ENCODE peak calls at places on chromosomes 2 and 18, in six cellular contexts. One of them, this sample, is unnamed.

GRCh38 chr2:144329472-144329871 is 190.4 kb downstream of the ZEB2 start:
- DNase-seq in stomach: no peak
- DNase-seq in foreskin fibroblast: no peak
- DNase-seq in fibroblast of lung: no peak
- DNase-seq in thyroid gland: no peak
- DNase-seq in A549: no peak
- DNase-seq in this sample: no peak

GRCh38 chr18:8608795-8609673 is at the start of gene RAB12:
- DNase-seq in fibroblast of lung: peak; percentile 86
- DNase-seq in stomach: peak; percentile 87
- DNase-seq in thyroid gland: peak; percentile 85
- DNase-seq in foreskin fibroblast: peak; percentile 85
- DNase-seq in A549: peak; percentile 44
- DNase-seq in this sample: peak; percentile 49

GRCh38 chr18:74446178-74446577 is 10.9 kb downstream of the DIPK1C start:
- DNase-seq in stomach: no peak
- DNase-seq in thyroid gland: no peak
- DNase-seq in A549: no peak
- DNase-seq in fibroblast of lung: no peak
- DNase-seq in foreskin fibroblast: no peak
- DNase-seq in this sample: no peak

GRCh38 chr2:226618875-226619605 is 180.6 kb downstream of the IRS1 start:
- DNase-seq in thyroid gland: no peak
- DNase-seq in stomach: no peak
- DNase-seq in A549: no peak
- DNase-seq in foreskin fibroblast: peak; percentile 53
- DNase-seq in fibroblast of lung: peak; percentile 63
- DNase-seq in this sample: no peak

GRCh38 chr2:9494096-9494495 is 19.7 kb downstream of the IAH1 start:
- DNase-seq in fibroblast of lung: no peak
- DNase-seq in thyroid gland: no peak
- DNase-seq in stomach: no peak
- DNase-seq in foreskin fibroblast: no peak
- DNase-seq in A549: no peak
- DNase-seq in this sample: no peak

GRCh38 chr2:107430596-107431266 is 396.0 kb upstream of the RGPD4 start:
- DNase-seq in fibroblast of lung: no peak
- DNase-seq in stomach: no peak
- DNase-seq in thyroid gland: no peak
- DNase-seq in A549: no peak
- DNase-seq in foreskin fibroblast: no peak
- DNase-seq in this sample: no peak

GRCh38 chr18:67783215-67783946 is 266.9 kb upstream of the DSEL start:
- DNase-seq in fibroblast of lung: peak; percentile 94
- DNase-seq in A549: no peak
- DNase-seq in thyroid gland: no peak
- DNase-seq in stomach: no peak
- DNase-seq in foreskin fibroblast: peak; percentile 87
- DNase-seq in this sample: no peak

GRCh38 chr2:44126106-44126797 is 42.4 kb upstream of the PPM1B start:
- DNase-seq in stomach: no peak
- DNase-seq in thyroid gland: no peak
- DNase-seq in A549: no peak
- DNase-seq in foreskin fibroblast: peak; percentile 42
- DNase-seq in fibroblast of lung: no peak
- DNase-seq in this sample: no peak

GRCh38 chr2:61795408-61795807 is 58.5 kb downstream of the FAM161A start:
- DNase-seq in stomach: no peak
- DNase-seq in thyroid gland: no peak
- DNase-seq in foreskin fibroblast: no peak
- DNase-seq in fibroblast of lung: no peak
- DNase-seq in A549: no peak
- DNase-seq in this sample: no peak

GRCh38 chr18:8948471-8949149 is 153.9 kb upstream of the NDUFV2 start:
- DNase-seq in fibroblast of lung: peak; percentile 97
- DNase-seq in stomach: no peak
- DNase-seq in A549: peak; percentile 57
- DNase-seq in thyroid gland: no peak
- DNase-seq in foreskin fibroblast: peak; percentile 89
- DNase-seq in this sample: peak; percentile 80

DNA sequence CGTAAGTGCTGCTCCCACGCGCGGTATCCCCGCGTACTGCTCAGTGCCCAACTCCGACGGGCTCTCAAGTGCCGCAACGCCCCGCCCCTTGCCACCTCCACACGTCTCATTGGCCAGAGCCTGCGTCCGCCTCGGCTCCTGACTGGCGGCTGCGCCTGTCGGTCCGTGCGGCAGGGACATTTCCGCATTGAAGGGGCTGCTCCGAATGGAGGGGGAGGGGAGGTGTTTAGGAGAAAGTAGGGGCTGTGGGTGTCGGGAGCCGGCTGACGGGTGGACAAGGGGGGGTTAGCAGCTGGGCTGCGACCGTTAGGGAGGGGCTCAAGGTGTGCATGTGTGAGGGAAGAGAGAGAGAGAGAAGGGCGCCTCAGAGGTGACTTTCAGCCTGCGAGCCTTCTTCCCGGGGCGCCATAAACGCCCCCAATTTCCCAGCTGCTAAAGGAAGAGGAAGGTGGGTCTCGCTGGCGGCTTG is 877 bp upstream of the UGP2 start:
- DNase-seq in fibroblast of lung: peak; percentile 98
- DNase-seq in thyroid gland: peak; percentile 100
- DNase-seq in stomach: peak; percentile 99
- DNase-seq in A549: peak; percentile 97
- DNase-seq in foreskin fibroblast: peak; percentile 98
- DNase-seq in this sample: peak; percentile 93
- TF ChIP-seq CTCF in fibroblast of lung: no peak
- TF ChIP-seq CTCF in thyroid gland: peak; percentile 11
- TF ChIP-seq CTCF in stomach: peak; percentile 11
- TF ChIP-seq CTCF in A549: no peak
- TF ChIP-seq CTCF in foreskin fibroblast: no peak
- TF ChIP-seq CTCF in this sample: no peak

GRCh38 chr2:170812716-170813585 is 3.7 kb upstream of the GAD1 start:
- DNase-seq in foreskin fibroblast: peak; percentile 73
- DNase-seq in stomach: no peak
- DNase-seq in A549: peak; percentile 53
- DNase-seq in thyroid gland: peak; percentile 36
- DNase-seq in fibroblast of lung: peak; percentile 67
- DNase-seq in this sample: peak; percentile 55
- H3K4me3 ChIP-seq in foreskin fibroblast: no peak overlapping the region
- H3K4me3 ChIP-seq in stomach: no peak overlapping the region
- H3K4me3 ChIP-seq in A549: no peak overlapping the region
- H3K4me3 ChIP-seq in thyroid gland: no peak overlapping the region
- H3K4me3 ChIP-seq in fibroblast of lung: no peak overlapping the region
- H3K4me3 ChIP-seq in this sample: no peak overlapping the region

GRCh38 chr2:38590053-38590452 is 12.7 kb downstream of the HNRNPLL start:
- DNase-seq in fibroblast of lung: no peak
- DNase-seq in A549: no peak
- DNase-seq in foreskin fibroblast: no peak
- DNase-seq in stomach: no peak
- DNase-seq in thyroid gland: no peak
- DNase-seq in this sample: no peak
- TF ChIP-seq CTCF in fibroblast of lung: peak; percentile 5
- TF ChIP-seq CTCF in A549: peak; percentile 20
- TF ChIP-seq CTCF in foreskin fibroblast: peak; percentile 17
- TF ChIP-seq CTCF in stomach: no peak
- TF ChIP-seq CTCF in thyroid gland: peak; percentile 3
- TF ChIP-seq CTCF in this sample: peak; percentile 36

DNA sequence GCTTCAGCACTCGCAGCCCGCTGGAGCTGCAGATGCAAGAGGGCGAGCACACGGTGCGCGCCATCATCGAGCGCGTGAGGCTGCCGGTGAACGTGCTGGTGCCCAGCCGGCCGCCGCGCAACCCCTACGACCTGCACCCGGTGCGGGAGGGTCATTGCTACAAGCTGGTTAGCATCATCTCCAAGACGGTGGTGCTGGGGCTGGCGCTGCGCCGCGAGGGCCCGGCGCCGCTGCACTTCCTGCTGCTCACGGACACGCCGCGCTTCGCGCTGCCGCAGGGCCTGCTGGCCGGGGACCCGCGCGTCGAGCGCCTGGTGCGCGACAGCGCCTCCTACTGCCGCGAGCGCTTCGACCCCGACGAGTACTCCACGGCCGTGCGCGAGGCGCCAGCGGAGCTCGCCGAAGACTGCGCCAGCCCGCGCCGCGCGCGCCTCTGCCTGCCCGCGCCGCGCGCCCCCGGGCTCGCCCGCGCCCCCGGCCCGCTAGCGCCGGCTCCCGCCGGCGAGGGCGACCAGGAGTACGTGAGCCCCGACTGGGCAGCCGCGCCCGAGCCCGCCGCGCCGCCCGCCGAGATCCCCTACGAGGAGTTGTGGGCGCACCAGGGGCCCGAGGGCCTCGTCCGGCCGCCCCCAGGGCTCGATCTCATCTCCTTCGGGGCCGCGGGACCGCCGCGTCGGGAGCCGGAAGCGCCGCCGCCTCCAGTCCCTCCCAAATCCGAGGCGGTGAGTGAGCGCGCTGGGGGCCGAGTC is 11.8 kb downstream of the GAREM2 start:
- DNase-seq in foreskin fibroblast: peak; percentile 72
- DNase-seq in stomach: peak; percentile 84
- DNase-seq in A549: peak; percentile 94
- DNase-seq in thyroid gland: peak; percentile 79
- DNase-seq in fibroblast of lung: no peak
- DNase-seq in this sample: peak; percentile 45
- H3K4me3 ChIP-seq in foreskin fibroblast: peak overlapping the region; percentile 45
- H3K4me3 ChIP-seq in stomach: peak overlapping the region; percentile 63
- H3K4me3 ChIP-seq in A549: peak overlapping the region; percentile 64
- H3K4me3 ChIP-seq in thyroid gland: no peak overlapping the region
- H3K4me3 ChIP-seq in fibroblast of lung: peak overlapping the region; percentile 40
- H3K4me3 ChIP-seq in this sample: peak overlapping the region; percentile 60

GRCh38 chr18:3281456-3282400 is 19.8 kb downstream of the MYL12B start:
- DNase-seq in stomach: no peak
- DNase-seq in fibroblast of lung: peak; percentile 72
- DNase-seq in A549: peak; percentile 55
- DNase-seq in thyroid gland: no peak
- DNase-seq in foreskin fibroblast: peak; percentile 65
- DNase-seq in this sample: no peak

GRCh38 chr18:3286165-3286564 is 24.2 kb downstream of the MYL12B start:
- DNase-seq in A549: no peak
- DNase-seq in fibroblast of lung: no peak
- DNase-seq in foreskin fibroblast: no peak
- DNase-seq in thyroid gland: no peak
- DNase-seq in stomach: no peak
- DNase-seq in this sample: no peak

GRCh38 chr18:3283908-3284307 is 22.0 kb downstream of the MYL12B start:
- DNase-seq in foreskin fibroblast: no peak
- DNase-seq in thyroid gland: no peak
- DNase-seq in fibroblast of lung: no peak
- DNase-seq in stomach: no peak
- DNase-seq in A549: no peak
- DNase-seq in this sample: no peak

GRCh38 chr18:3283253-3283863 is 21.4 kb downstream of the MYL12B start:
- DNase-seq in stomach: no peak
- DNase-seq in foreskin fibroblast: no peak
- DNase-seq in thyroid gland: no peak
- DNase-seq in fibroblast of lung: no peak
- DNase-seq in A549: no peak
- DNase-seq in this sample: no peak

DNA sequence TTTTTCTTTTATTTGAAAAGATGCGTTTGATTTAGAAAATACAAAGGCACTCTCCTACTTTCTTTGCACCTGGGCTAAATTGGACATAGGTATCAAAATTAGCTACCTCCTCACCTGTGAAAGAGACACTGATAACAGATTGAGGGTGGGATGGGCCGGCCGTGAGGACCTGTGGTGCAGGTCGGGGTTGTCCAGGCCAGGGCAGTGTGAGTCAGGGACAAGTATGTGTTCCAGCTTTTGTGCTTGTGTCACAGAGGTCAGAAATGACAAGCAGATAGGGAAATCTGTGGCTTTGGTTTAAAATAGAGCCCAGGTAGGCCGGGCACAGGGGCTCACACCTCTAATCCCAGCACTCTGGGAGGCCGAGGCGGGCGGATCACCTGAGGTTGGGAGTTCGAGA is 22.6 kb downstream of the MYL12B start:
- DNase-seq in A549: no peak
- DNase-seq in fibroblast of lung: no peak
- DNase-seq in stomach: no peak
- DNase-seq in thyroid gland: no peak
- DNase-seq in foreskin fibroblast: no peak
- DNase-seq in this sample: no peak
- TF ChIP-seq CTCF in A549: no peak
- TF ChIP-seq CTCF in fibroblast of lung: no peak
- TF ChIP-seq CTCF in stomach: no peak
- TF ChIP-seq CTCF in thyroid gland: no peak
- TF ChIP-seq CTCF in foreskin fibroblast: no peak
- TF ChIP-seq CTCF in this sample: no peak

GRCh38 chr2:238230699-238231098 is 9.1 kb downstream of the HES6 start:
- DNase-seq in thyroid gland: no peak
- DNase-seq in stomach: no peak
- DNase-seq in A549: no peak
- DNase-seq in fibroblast of lung: no peak
- DNase-seq in foreskin fibroblast: no peak
- DNase-seq in this sample: no peak

GRCh38 chr2:238231251-238231793 is 8.5 kb downstream of the HES6 start:
- DNase-seq in thyroid gland: peak; percentile 66
- DNase-seq in stomach: peak; percentile 75
- DNase-seq in A549: no peak
- DNase-seq in foreskin fibroblast: peak; percentile 65
- DNase-seq in fibroblast of lung: peak; percentile 54
- DNase-seq in this sample: no peak

GRCh38 chr2:238228700-238229099 is 11.1 kb downstream of the HES6 start:
- DNase-seq in foreskin fibroblast: no peak
- DNase-seq in fibroblast of lung: peak; percentile 45
- DNase-seq in stomach: peak; percentile 40
- DNase-seq in thyroid gland: no peak
- DNase-seq in A549: no peak
- DNase-seq in this sample: no peak

GRCh38 chr2:238233625-238234024 is 6.2 kb downstream of the HES6 start:
- DNase-seq in foreskin fibroblast: no peak
- DNase-seq in A549: no peak
- DNase-seq in thyroid gland: no peak
- DNase-seq in fibroblast of lung: no peak
- DNase-seq in stomach: no peak
- DNase-seq in this sample: no peak

GRCh38 chr2:238231809-238232208 is 8.0 kb downstream of the HES6 start:
- DNase-seq in stomach: no peak
- DNase-seq in thyroid gland: no peak
- DNase-seq in A549: no peak
- DNase-seq in fibroblast of lung: no peak
- DNase-seq in foreskin fibroblast: no peak
- DNase-seq in this sample: no peak
- H3K4me3 ChIP-seq in stomach: peak overlapping the region; percentile 59
- H3K4me3 ChIP-seq in thyroid gland: no peak overlapping the region
- H3K4me3 ChIP-seq in A549: no peak overlapping the region
- H3K4me3 ChIP-seq in fibroblast of lung: no peak overlapping the region
- H3K4me3 ChIP-seq in foreskin fibroblast: no peak overlapping the region
- H3K4me3 ChIP-seq in this sample: no peak overlapping the region

GRCh38 chr2:37005118-37005868 is 39.0 kb upstream of the STRN start:
- DNase-seq in fibroblast of lung: no peak
- DNase-seq in foreskin fibroblast: no peak
- DNase-seq in stomach: no peak
- DNase-seq in thyroid gland: no peak
- DNase-seq in A549: no peak
- DNase-seq in this sample: no peak
- TF ChIP-seq CTCF in fibroblast of lung: peak; percentile 20
- TF ChIP-seq CTCF in foreskin fibroblast: peak; percentile 40
- TF ChIP-seq CTCF in stomach: peak; percentile 40
- TF ChIP-seq CTCF in thyroid gland: no peak
- TF ChIP-seq CTCF in A549: peak; percentile 43
- TF ChIP-seq CTCF in this sample: peak; percentile 51